ENCODE peak calls at places on chromosomes 6 and 20, in eight cellular contexts. Q is mucosa of descending colon, Y is AG04450, S is cardiac muscle cell, O is neural crest cell, X is RWPE2, W is fibroblast of lung, D is WERI-Rb-1. A is an unnamed sample.

GRCh38 chr6:21325201-21325856 is 268.2 kb upstream of the SOX4 start:
- DNase-seq in Q (no peak), Y (no peak), S (no peak), O (no peak), X (no peak), W (no peak), D (no peak), A (no peak)

GRCh38 chr6:169424149-169424804 is 170.6 kb upstream of the THBS2 start:
- DNase-seq in Q (no peak), Y (no peak), S (no peak), O (no peak), X (no peak), W (no peak), D (no peak), A (no peak)

GRCh38 chr6:158524311-158524710 is 35.6 kb upstream of the TMEM181 start:
- DNase-seq in Q (no peak), Y (no peak), S (no peak), O (no peak), X (no peak), W (no peak), D (no peak), A (no peak)

GRCh38 chr20:18973499-18974173 is 160.1 kb downstream of the SCP2D1 start:
- DNase-seq in Q (no peak), Y (no peak), S (no peak), O (no peak), X (no peak), W (no peak), D (no peak), A (no peak)

GRCh38 chr6:55836945-55837344 is 38.4 kb downstream of the BMP5 start:
- DNase-seq in Q (no peak), Y (no peak), S (no peak), O (no peak), X (no peak), W (no peak), D (no peak), A (no peak)

GRCh38 chr20:10376271-10377075 is 57.5 kb downstream of the MKKS start:
- DNase-seq in Q (no peak), Y (no peak), S (no peak), O (no peak), X (no peak), W (no peak), D (no peak), A (no peak)

GRCh38 chr6:37168809-37169457 is 1.0 kb upstream of the PIM1 start:
- DNase-seq in Q (no peak), Y (no peak), S (peak; percentile 40), O (no peak), X (no peak), W (no peak), D (peak; percentile 24), A (no peak)

GRCh38 chr6:9250852-9251251 is 815.5 kb upstream of the SLC35B3 start:
- DNase-seq in Q (peak; percentile 23), Y (peak; percentile 8), S (peak; percentile 68), O (no peak), X (no peak), W (peak; percentile 42), D (peak; percentile 89), A (peak; percentile 53)

GRCh38 chr20:4585104-4585753 is 136.5 kb upstream of the PRND start:
- DNase-seq in Q (no peak), Y (no peak), S (no peak), O (no peak), X (no peak), W (peak; percentile 94), D (no peak), A (no peak)

GRCh38 chr6:156774872-156775405 is 2.2 kb upstream of the ARID1B start:
- DNase-seq in Q (no peak), Y (no peak), S (no peak), O (no peak), X (no peak), W (no peak), D (peak; percentile 45), A (no peak)

GRCh38 chr6:46010771-46011170 is 4.9 kb downstream of the CLIC5 start:
- DNase-seq in Q (no peak), Y (no peak), S (no peak), O (no peak), X (no peak), W (no peak), D (no peak), A (no peak)

GRCh38 chr6:12911387-12911960 is 194.9 kb downstream of the PHACTR1 start:
- DNase-seq in Q (no peak), Y (no peak), S (peak; percentile 56), O (no peak), X (no peak), W (peak; percentile 14), D (no peak), A (peak; percentile 18)

DNA sequence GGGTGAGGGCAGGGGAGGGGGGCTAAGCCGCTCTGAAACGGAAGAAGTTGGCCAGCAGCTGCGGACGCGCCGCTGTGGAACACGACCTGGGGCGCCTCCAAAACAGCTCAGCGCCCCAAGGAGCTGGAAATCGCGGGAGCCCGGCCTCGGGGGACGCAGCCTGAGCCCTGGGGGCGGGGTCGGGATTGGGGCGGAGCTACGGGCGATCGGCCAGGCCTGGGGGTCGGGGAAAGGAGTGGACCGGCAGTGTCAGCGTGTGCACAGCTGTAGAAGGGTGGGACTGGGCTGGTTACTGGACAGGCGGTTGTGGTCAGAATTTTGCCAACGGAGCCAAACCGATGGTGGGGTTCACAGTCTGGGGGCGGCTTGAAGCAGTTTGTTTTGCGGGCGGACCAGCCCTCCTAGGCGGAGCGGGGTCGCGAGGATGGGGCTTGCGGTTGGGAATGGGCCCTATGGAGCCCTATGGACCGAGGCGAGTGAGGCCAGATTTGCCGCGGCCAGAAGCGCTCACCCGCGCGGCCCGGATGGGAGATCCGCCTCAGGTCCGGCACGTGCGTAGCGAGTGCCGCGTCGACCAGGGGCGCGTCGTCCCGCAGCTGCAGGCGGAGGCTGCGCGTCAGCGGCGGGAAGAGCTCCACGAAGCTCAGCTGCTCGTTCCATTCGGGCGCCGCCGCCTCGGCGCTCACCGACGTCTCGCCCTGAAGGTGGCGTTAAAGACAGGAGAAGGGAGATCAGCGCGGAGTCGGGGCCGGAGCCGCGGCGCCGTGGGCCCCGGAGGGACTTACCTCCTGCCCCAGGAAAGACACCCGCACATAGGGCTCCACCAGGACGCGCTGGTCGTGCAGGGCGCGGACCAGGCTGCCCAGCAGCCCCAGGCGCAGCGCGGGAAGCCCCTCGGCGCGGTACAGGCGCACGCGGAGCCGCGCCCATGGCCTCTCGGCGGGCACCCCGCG is 14.3 kb upstream of the SPAG4 start:
- DNase-seq in Q (peak; percentile 88), Y (peak; percentile 18), S (peak; percentile 86), O (peak; percentile 56), X (peak; percentile 91), W (peak; percentile 72), D (no peak), A (peak; percentile 67)
- TF ChIP-seq CTCF in Q (peak; percentile 11), Y (peak; percentile 35), S (peak; percentile 47), O (peak; percentile 51), X (peak; percentile 92), W (peak; percentile 22), D (no peak), A (no peak)

GRCh38 chr20:17910828-17911294 is 57.7 kb downstream of the SNX5 start:
- DNase-seq in Q (no peak), Y (peak; percentile 47), S (no peak), O (no peak), X (no peak), W (peak; percentile 88), D (no peak), A (no peak)
- TF ChIP-seq CTCF in Q (no peak), Y (peak; percentile 25), S (peak; percentile 28), O (no peak), X (no peak), W (peak; percentile 10), D (no peak), A (no peak)

GRCh38 chr20:39066464-39066863 is 104.3 kb downstream of the DHX35 start:
- DNase-seq in Q (no peak), Y (no peak), S (peak; percentile 45), O (peak; percentile 44), X (no peak), W (no peak), D (no peak), A (peak; percentile 32)
- TF ChIP-seq CTCF in Q (no peak), Y (no peak), S (no peak), O (peak; percentile 52), X (no peak), W (no peak), D (peak; percentile 42), A (peak; percentile 23)

DNA sequence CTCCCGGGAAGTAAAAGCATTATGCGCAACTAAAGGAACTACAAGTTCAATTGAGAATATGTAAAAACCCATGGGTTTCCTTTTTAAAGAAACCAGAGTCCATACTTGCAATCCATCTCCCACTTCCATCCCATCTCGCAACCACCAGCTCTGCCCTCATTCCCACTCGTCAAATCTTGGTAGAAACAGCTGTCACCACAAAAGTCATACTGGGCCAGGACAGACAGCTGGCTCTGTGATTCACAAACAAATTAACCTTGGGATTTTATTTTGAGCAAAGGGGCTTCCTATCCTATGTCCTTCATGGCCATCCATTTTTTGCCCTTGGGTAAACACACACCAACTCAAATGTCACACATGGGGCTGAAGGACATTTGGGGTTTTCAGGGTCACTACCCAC is 81.4 kb downstream of the HAO1 start:
- DNase-seq in Q (no peak), Y (no peak), S (no peak), O (no peak), X (no peak), W (no peak), D (no peak), A (no peak)
- TF ChIP-seq CTCF in Q (no peak), Y (no peak), S (no peak), O (no peak), X (no peak), W (no peak), D (no peak), A (no peak)

GRCh38 chr20:20430066-20430465 is 62.2 kb downstream of the INSM1 start:
- DNase-seq in Q (no peak), Y (no peak), S (no peak), O (no peak), X (no peak), W (no peak), D (no peak), A (no peak)

GRCh38 chr20:20435453-20435852 is 67.5 kb downstream of the INSM1 start:
- DNase-seq in Q (no peak), Y (no peak), S (no peak), O (no peak), X (no peak), W (no peak), D (peak; percentile 43), A (no peak)

GRCh38 chr20:20436689-20437088 is 68.8 kb downstream of the INSM1 start:
- DNase-seq in Q (no peak), Y (no peak), S (no peak), O (no peak), X (no peak), W (no peak), D (no peak), A (no peak)

GRCh38 chr20:20437314-20437713 is 69.4 kb downstream of the INSM1 start:
- DNase-seq in Q (no peak), Y (no peak), S (no peak), O (no peak), X (no peak), W (no peak), D (no peak), A (no peak)

DNA sequence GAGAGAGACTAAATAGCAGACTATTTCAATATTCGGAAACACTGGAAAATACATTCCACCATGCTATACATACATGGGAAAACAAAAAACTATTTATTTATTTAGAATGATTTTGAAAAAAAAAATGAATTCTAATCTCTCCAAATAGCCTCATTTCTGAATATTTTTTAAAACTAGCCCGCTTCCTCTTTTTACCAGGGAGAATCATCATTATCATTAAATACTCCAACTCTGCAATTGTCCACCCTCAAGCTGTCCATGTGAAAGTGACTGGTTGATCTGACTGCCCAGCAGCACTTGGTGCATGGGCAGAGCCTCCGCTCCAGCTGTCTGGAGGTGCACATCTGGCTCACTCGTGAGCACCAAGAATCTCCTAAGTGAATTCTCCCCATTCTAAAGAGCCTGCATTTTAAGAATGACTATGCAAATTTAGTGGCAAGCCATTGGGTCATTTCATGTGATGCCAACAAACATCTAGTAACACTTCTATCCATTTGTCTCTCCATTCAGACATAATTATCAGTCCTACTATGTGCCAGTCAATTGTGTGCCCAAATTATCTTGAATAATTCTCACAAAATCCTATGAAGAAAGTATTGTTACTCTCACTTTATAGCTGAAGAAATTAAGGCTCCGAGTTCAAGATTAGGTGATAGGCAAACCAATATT is 64.8 kb downstream of the INSM1 start:
- DNase-seq in Q (no peak), Y (no peak), S (no peak), O (no peak), X (no peak), W (no peak), D (no peak), A (no peak)
- TF ChIP-seq CTCF in Q (no peak), Y (no peak), S (no peak), O (no peak), X (no peak), W (no peak), D (no peak), A (no peak)

A was measured in endothelial cell.